ENCODE peak calls at places on chromosomes 2 and 18, in four cellular contexts. L, W, Z and J are unnamed samples.

GRCh38 chr2:69945900-69946299 is 15.5 kb downstream of the ASPRV1 start:
- DNase-seq in L (no peak), W (no peak), Z (no peak), J (no peak)

GRCh38 chr18:22286576-22286975 is 117.2 kb downstream of the GATA6 start:
- DNase-seq in L (no peak), W (no peak), Z (no peak), J (no peak)

GRCh38 chr2:45891719-45892118 is 240.2 kb downstream of the PRKCE start:
- DNase-seq in L (no peak), W (no peak), Z (no peak), J (no peak)

GRCh38 chr18:24019641-24020331 is 5.2 kb downstream of the TTC39C start:
- DNase-seq in L (no peak), W (no peak), Z (no peak), J (no peak)

GRCh38 chr2:122595065-122595464 is 839.6 kb downstream of the TSN start:
- DNase-seq in L (no peak), W (no peak), Z (no peak), J (no peak)

GRCh38 chr18:37537868-37538525 is 27.6 kb downstream of the CELF4 start:
- DNase-seq in L (peak; percentile 15), W (peak; percentile 85), Z (peak; percentile 22), J (peak; percentile 37)

GRCh38 chr2:99865818-99866676 is 276.3 kb downstream of the AFF3 start:
- DNase-seq in L (no peak), W (no peak), Z (no peak), J (no peak)

GRCh38 chr2:84217446-84217845 is 241.6 kb downstream of the SUCLG1 start:
- DNase-seq in L (no peak), W (no peak), Z (no peak), J (no peak)

GRCh38 chr2:6827516-6828298 is 38.0 kb downstream of the CMPK2 start:
- DNase-seq in L (no peak), W (no peak), Z (no peak), J (no peak)

GRCh38 chr2:15919716-15920444 is 20.5 kb upstream of the MYCN start:
- DNase-seq in L (no peak), W (no peak), Z (no peak), J (no peak)

GRCh38 chr2:150138587-150138986 is 348.9 kb downstream of the RND3 start:
- DNase-seq in L (no peak), W (no peak), Z (no peak), J (no peak)

GRCh38 chr2:150140777-150141176 is 346.7 kb downstream of the RND3 start:
- DNase-seq in L (no peak), W (no peak), Z (no peak), J (no peak)

GRCh38 chr2:150142561-150142960 is 344.9 kb downstream of the RND3 start:
- DNase-seq in L (no peak), W (no peak), Z (no peak), J (no peak)

GRCh38 chr2:150143087-150143536 is 344.4 kb downstream of the RND3 start:
- DNase-seq in L (no peak), W (no peak), Z (no peak), J (no peak)

GRCh38 chr2:150141241-150142001 is 346.0 kb downstream of the RND3 start:
- DNase-seq in L (no peak), W (no peak), Z (no peak), J (no peak)
- TF ChIP-seq TCF7L2 in L (no peak), W (no peak), Z (no peak), J (no peak)

GRCh38 chr18:50011813-50012445 is 183.0 kb downstream of the MYO5B start:
- DNase-seq in L (no peak), W (no peak), Z (peak; percentile 50), J (no peak)
- TF ChIP-seq POLR2AphosphoS5 in L (no peak), W (no peak), Z (no peak), J (no peak)

DNA sequence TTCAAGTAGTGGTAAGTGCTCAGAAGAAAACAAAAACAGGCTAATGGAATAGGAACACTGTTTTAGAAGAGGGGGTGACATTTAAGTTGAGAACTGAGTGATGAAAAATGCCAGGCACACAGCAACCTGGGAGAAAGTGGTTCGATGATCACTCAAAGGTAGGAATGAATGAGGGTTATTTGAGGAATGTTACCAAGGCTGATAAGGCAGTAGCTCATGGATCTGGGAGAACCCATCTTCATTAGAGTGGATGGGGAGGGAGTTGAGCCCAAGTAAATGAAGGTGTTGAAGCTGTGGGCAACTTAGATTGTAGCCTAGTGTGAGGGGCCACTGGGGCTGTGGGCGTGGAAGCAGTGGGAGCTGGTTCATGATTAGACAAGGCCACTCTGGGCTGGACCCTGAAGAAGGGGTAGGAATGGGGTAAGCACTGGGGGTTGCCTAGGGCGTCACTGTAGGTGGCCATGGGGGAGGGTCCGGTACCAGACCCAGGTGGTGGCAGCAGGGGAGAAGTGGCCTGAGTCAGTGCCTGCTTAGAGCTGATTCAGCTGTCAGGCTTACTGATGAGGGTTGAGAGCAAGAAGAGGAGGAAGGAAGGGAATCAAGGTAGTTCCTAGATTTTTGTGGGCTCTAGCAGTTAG is 22.5 kb upstream of the LYPD6B start:
- DNase-seq in L (no peak), W (no peak), Z (no peak), J (no peak)
- TF ChIP-seq TCF7L2 in L (no peak), W (no peak), Z (no peak), J (no peak)

DNA sequence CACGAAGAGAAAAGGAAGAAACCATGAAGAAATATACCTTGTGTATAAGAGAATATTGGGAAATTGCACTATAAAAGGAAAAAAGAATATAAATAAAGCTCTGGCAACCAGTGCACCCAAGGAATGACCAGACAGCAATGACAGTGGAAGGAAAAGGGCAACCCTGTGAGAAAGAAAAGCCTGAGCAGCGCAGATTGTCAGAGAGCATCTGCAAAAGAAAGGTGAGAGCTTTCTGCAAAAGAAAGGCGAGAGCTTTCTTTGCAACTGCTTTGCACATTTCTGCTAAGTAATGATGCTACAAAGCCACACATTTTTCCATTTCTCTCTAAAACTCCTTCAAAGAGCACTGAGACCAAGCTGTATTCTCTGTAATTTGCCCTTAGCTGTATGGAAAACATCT is 83.6 kb downstream of the CTNNA2 start:
- DNase-seq in L (no peak), W (no peak), Z (no peak), J (no peak)
- TF ChIP-seq POLR2AphosphoS5 in L (no peak), W (no peak), Z (no peak), J (no peak)

GRCh38 chr2:44542520-44542919 is 180.8 kb downstream of the CAMKMT start:
- DNase-seq in L (no peak), W (no peak), Z (no peak), J (no peak)

GRCh38 chr2:44544991-44545390 is 183.2 kb downstream of the CAMKMT start:
- DNase-seq in L (no peak), W (no peak), Z (no peak), J (no peak)

GRCh38 chr2:44547713-44548112 is 186.0 kb downstream of the CAMKMT start:
- DNase-seq in L (no peak), W (no peak), Z (no peak), J (no peak)

GRCh38 chr2:44546469-44547127 is 184.9 kb downstream of the CAMKMT start:
- DNase-seq in L (no peak), W (no peak), Z (no peak), J (no peak)

GRCh38 chr2:44543773-44544725 is 182.3 kb downstream of the CAMKMT start:
- DNase-seq in L (no peak), W (no peak), Z (no peak), J (no peak)
- TF ChIP-seq TCF7L2 in L (no peak), W (no peak), Z (no peak), J (no peak)

GRCh38 chr2:135898234-135898786 is 22.1 kb upstream of the MCM6 start:
- DNase-seq in L (no peak), W (no peak), Z (no peak), J (no peak)
- TF ChIP-seq POLR2AphosphoS5 in L (no peak), W (no peak), Z (no peak), J (no peak)